ENCODE peak calls at places on chromosomes 5 and 9, in five cellular contexts. E is H7; C is effector memory CD4-positive, alpha-beta T cell; Y is naive thymus-derived CD4-positive, alpha-beta T cell; N is kidney epithelial cell. K is an unnamed sample.

GRCh38 chr5:161432798-161433197 is 113.7 kb downstream of the GABRB2 start:
- DNase-seq in C (no peak), N (no peak), Y (no peak), E (no peak), K (no peak)

GRCh38 chr9:70144131-70144503 is 100.5 kb downstream of the MAMDC2 start:
- DNase-seq in N (no peak), Y (no peak), C (no peak), E (no peak), K (no peak)

GRCh38 chr5:39138892-39139291 is 64.7 kb upstream of the RICTOR start:
- DNase-seq in N (peak; percentile 25), E (no peak), C (no peak), Y (no peak), K (peak; percentile 98)

GRCh38 chr9:33468797-33469621 is 4.7 kb downstream of the NOL6 start:
- DNase-seq in C (no peak), N (no peak), Y (no peak), E (peak; percentile 22), K (no peak)

GRCh38 chr9:33633621-33634020 is 109.6 kb downstream of the ANKRD18B start:
- DNase-seq in E (no peak), N (no peak), Y (no peak), C (no peak), K (no peak)

GRCh38 chr9:82410306-82410705 is 421.7 kb downstream of the SPATA31D1 start:
- DNase-seq in N (peak; percentile 42), Y (no peak), C (no peak), E (no peak), K (no peak)

GRCh38 chr5:125316913-125317545 is 570.6 kb upstream of the ZNF608 start:
- DNase-seq in Y (no peak), C (no peak), E (no peak), N (no peak), K (no peak)

GRCh38 chr9:81849631-81850259 is 78.5 kb upstream of the SPATA31D4 start:
- DNase-seq in E (no peak), Y (no peak), C (no peak), N (no peak), K (peak; percentile 75)

GRCh38 chr5:134840811-134841210 is 5.0 kb upstream of the C5orf24 start:
- DNase-seq in C (no peak), Y (no peak), E (no peak), N (no peak), K (no peak)

GRCh38 chr9:137811283-137811870 is 66.2 kb upstream of the CACNA1B start:
- DNase-seq in Y (no peak), C (no peak), N (no peak), E (peak; percentile 55), K (no peak)

GRCh38 chr9:129929467-129930125 is 94.3 kb downstream of the USP20 start:
- DNase-seq in E (no peak), C (no peak), N (no peak), Y (no peak), K (no peak)

GRCh38 chr5:167861134-167861930 is 430.1 kb upstream of the WWC1 start:
- DNase-seq in Y (no peak), N (no peak), C (no peak), E (peak; percentile 69), K (no peak)

GRCh38 chr9:130417602-130418001 is 27.2 kb upstream of the ASS1 start:
- DNase-seq in Y (no peak), E (peak; percentile 66), N (no peak), C (no peak), K (peak; percentile 32)

GRCh38 chr5:114360816-114361723 is 800 bp upstream of the KCNN2 start:
- DNase-seq in C (no peak), Y (no peak), E (peak; percentile 90), N (no peak), K (no peak)

GRCh38 chr9:95383198-95383673 is 65.7 kb upstream of the FANCC start:
- DNase-seq in Y (no peak), E (no peak), C (no peak), N (no peak), K (peak; percentile 83)

GRCh38 chr9:14331120-14331519 is 17.2 kb upstream of the NFIB start:
- DNase-seq in Y (no peak), C (no peak), N (no peak), E (no peak), K (no peak)

GRCh38 chr5:127002390-127002789 is 28.0 kb downstream of the MARCHF3 start:
- DNase-seq in C (no peak), N (no peak), Y (no peak), E (no peak), K (no peak)

DNA sequence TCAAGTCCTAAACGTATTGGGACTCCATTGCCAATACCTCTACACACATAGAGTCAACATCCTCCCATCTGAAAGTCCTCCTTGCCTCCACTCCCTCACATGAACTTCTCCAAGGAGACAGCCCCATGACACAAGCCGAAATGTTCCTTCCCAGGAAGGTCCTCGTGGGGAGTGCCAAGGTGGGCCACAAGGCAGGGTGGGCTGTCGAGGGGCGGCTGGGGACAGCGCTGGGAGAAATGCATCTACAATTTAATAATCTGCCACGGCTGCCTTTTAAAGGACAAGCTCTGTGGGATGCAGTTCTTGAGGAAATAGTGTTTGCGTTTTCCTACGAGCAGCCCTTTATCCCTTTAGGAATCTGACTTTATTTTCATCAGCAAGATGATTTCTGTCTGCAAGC is 138.7 kb downstream of the GABBR2 start:
- DNase-seq in E (no peak), N (no peak), C (no peak), Y (no peak), K (no peak)
- H3K27me3 ChIP-seq in E (no peaks in the 10 kb centered on the region), N (peaks cover 8% of the 10 kb centered on the region), C (peaks cover 3% of the 10 kb centered on the region), Y (no peaks in the 10 kb centered on the region), K (no peaks in the 10 kb centered on the region)

GRCh38 chr9:135702002-135702721 is at the start of gene KCNT1:
- DNase-seq in Y (peak; percentile 37), E (peak; percentile 100), N (no peak), C (peak; percentile 17), K (no peak)

GRCh38 chr9:135704366-135704947 is 2.5 kb downstream of the KCNT1 start:
- DNase-seq in N (no peak), E (no peak), Y (no peak), C (no peak), K (no peak)

GRCh38 chr9:135701067-135701967 is 668 bp upstream of the KCNT1 start:
- DNase-seq in N (no peak), C (no peak), Y (no peak), E (no peak), K (no peak)

GRCh38 chr9:135705376-135705775 is 3.4 kb downstream of the KCNT1 start:
- DNase-seq in E (no peak), C (no peak), N (no peak), Y (no peak), K (no peak)

DNA sequence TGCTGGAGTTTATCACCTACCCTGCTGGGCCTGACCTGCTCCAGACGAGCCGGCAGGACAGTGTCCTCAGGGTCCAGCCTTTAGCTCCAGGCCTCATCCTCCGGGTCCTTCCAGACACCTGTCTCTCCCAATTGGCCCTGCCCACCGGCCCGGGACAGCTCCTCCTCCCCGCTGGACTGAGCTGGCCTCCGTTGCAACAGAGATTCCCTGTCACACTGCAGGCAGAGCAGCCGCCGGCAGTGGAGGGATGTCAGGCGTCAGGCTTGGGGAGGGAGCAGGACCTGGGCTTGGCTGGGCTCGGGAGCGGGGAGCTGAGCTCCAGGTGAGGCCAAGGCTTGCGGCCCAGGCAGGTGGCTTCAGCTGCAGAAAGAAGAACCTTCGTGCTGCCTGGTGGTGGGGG is 1.7 kb downstream of the KCNT1 start:
- DNase-seq in Y (no peak), C (no peak), N (no peak), E (peak; percentile 88), K (no peak)
- H3K27me3 ChIP-seq in Y (no peaks in the 10 kb centered on the region), C (peaks cover 13% of the 10 kb centered on the region), N (peaks cover 37% of the 10 kb centered on the region), E (peaks cover 2% of the 10 kb centered on the region), K (peaks cover 86% of the 10 kb centered on the region)

GRCh38 chr9:107836300-107836699 is 346.7 kb upstream of the KLF4 start:
- DNase-seq in N (no peak), Y (no peak), C (no peak), E (no peak), K (no peak)
- H3K27me3 ChIP-seq in N (no peaks in the 10 kb centered on the region), Y (no peaks in the 10 kb centered on the region), C (no peaks in the 10 kb centered on the region), E (no peaks in the 10 kb centered on the region), K (no peaks in the 10 kb centered on the region)

GRCh38 chr5:122311888-122312669 is at the start of gene SNCAIP:
- DNase-seq in Y (no peak), E (peak; percentile 82), N (no peak), C (no peak), K (no peak)
- H3K27me3 ChIP-seq in Y (no peaks in the 10 kb centered on the region), E (peaks cover 34% of the 10 kb centered on the region), N (no peaks in the 10 kb centered on the region), C (no peaks in the 10 kb centered on the region), K (no peaks in the 10 kb centered on the region)